ENCODE peak calls at places on chromosome 6, in eight cellular contexts. L is activated T-cell treated with anti-CD3 and anti-CD28 coated beads, Interleukin-2, amount 50 U/mL, for 72 hours; Y is hepatocyte; J is iPS-NIHi11; T is cardiac septum; R is cardiac muscle cell; E is Daoy; H is HuH-7. A is an unnamed sample.
A peak's percentile ranks its signal among the peaks of the same experiment; 100 is the strongest.

GRCh38 chr6:46370622-46371021 is 120.6 kb downstream of the RCAN2 start:
- DNase-seq in L (no peak), Y (no peak), J (no peak), T (no peak), R (no peak), E (no peak), H (peak; percentile 40), A (no peak)

GRCh38 chr6:163533443-163533842 is 118.9 kb downstream of the QKI start:
- DNase-seq in L (no peak), Y (peak; percentile 62), J (no peak), T (no peak), R (no peak), E (peak; percentile 82), H (peak; percentile 46), A (no peak)

GRCh38 chr6:5657684-5658429 is 348.9 kb downstream of the NRN1 start:
- DNase-seq in L (no peak), Y (no peak), J (no peak), T (no peak), R (no peak), E (no peak), H (no peak), A (no peak)

GRCh38 chr6:73058736-73059135 is 166.6 kb downstream of the KHDC1L start:
- DNase-seq in L (no peak), Y (no peak), J (no peak), T (no peak), R (no peak), E (no peak), H (no peak), A (no peak)

GRCh38 chr6:66134021-66134420 is 427.0 kb upstream of the EYS start:
- DNase-seq in L (no peak), Y (no peak), J (no peak), T (no peak), R (no peak), E (no peak), H (no peak), A (no peak)

GRCh38 chr6:29850011-29850553 is 22.5 kb downstream of the HLA-G start:
- DNase-seq in L (peak; percentile 45), Y (no peak), J (peak; percentile 42), T (no peak), R (no peak), E (no peak), H (no peak), A (no peak)

GRCh38 chr6:44074383-44075136 is 52.7 kb downstream of the MRPL14 start:
- DNase-seq in L (peak; percentile 76), Y (peak; percentile 90), J (peak; percentile 79), T (no peak), R (peak; percentile 89), E (peak; percentile 91), H (peak; percentile 85), A (no peak)

GRCh38 chr6:85580878-85581267 is 12.8 kb downstream of the SNX14 start:
- DNase-seq in L (no peak), Y (peak; percentile 11), J (no peak), T (no peak), R (no peak), E (peak; percentile 74), H (peak; percentile 8), A (peak; percentile 7)

GRCh38 chr6:28811873-28812272 is 111.9 kb downstream of the TRIM27 start:
- DNase-seq in L (no peak), Y (no peak), J (no peak), T (no peak), R (no peak), E (peak; percentile 68), H (no peak), A (no peak)

GRCh38 chr6:107666084-107666981 is 157.8 kb downstream of the SCML4 start:
- DNase-seq in L (no peak), Y (peak; percentile 53), J (no peak), T (no peak), R (no peak), E (peak; percentile 74), H (peak; percentile 87), A (no peak)

GRCh38 chr6:112640895-112641294 is 293.8 kb downstream of the RFPL4B start:
- DNase-seq in L (no peak), Y (no peak), J (no peak), T (no peak), R (no peak), E (peak; percentile 68), H (no peak), A (no peak)

GRCh38 chr6:6781172-6781876 is 192.8 kb downstream of the LY86 start:
- DNase-seq in L (no peak), Y (peak; percentile 62), J (peak; percentile 48), T (no peak), R (no peak), E (peak; percentile 86), H (no peak), A (no peak)